ENCODE peak calls at places on chromosomes 3 and 15, in seven cellular contexts. One of them, this sample, is unnamed.

GRCh38 chr15:41048397-41048796 is 67.7 kb downstream of the INO80 start:
- DNase-seq in GM12891: no peak
- DNase-seq in sigmoid colon: no peak
- DNase-seq in HCT116: no peak
- DNase-seq in vagina: no peak
- DNase-seq in esophagus muscularis mucosa: no peak
- DNase-seq in GM23338: no peak
- DNase-seq in this sample: no peak

GRCh38 chr15:33094336-33094735 is 100.2 kb downstream of the FMN1 start:
- DNase-seq in esophagus muscularis mucosa: no peak
- DNase-seq in GM23338: no peak
- DNase-seq in sigmoid colon: no peak
- DNase-seq in vagina: no peak
- DNase-seq in HCT116: no peak
- DNase-seq in GM12891: no peak
- DNase-seq in this sample: no peak

GRCh38 chr3:87247086-87247781 is 20.1 kb downstream of the CHMP2B start:
- DNase-seq in HCT116: no peak
- DNase-seq in GM12891: no peak
- DNase-seq in vagina: no peak
- DNase-seq in GM23338: no peak
- DNase-seq in esophagus muscularis mucosa: no peak
- DNase-seq in sigmoid colon: no peak
- DNase-seq in this sample: no peak

GRCh38 chr3:32347286-32348125 is 44.1 kb upstream of the CMTM7 start:
- DNase-seq in GM23338: peak
- DNase-seq in esophagus muscularis mucosa: no peak
- DNase-seq in GM12891: no peak
- DNase-seq in HCT116: no peak
- DNase-seq in vagina: no peak
- DNase-seq in sigmoid colon: no peak
- DNase-seq in this sample: no peak

GRCh38 chr15:59158701-59159034 is 48.0 kb upstream of the LDHAL6B start:
- DNase-seq in esophagus muscularis mucosa: no peak
- DNase-seq in GM12891: no peak
- DNase-seq in vagina: no peak
- DNase-seq in GM23338: no peak
- DNase-seq in sigmoid colon: no peak
- DNase-seq in HCT116: no peak
- DNase-seq in this sample: no peak

GRCh38 chr15:72934006-72934405 is 118.3 kb upstream of the NEO1 start:
- DNase-seq in esophagus muscularis mucosa: no peak
- DNase-seq in GM23338: no peak
- DNase-seq in HCT116: no peak
- DNase-seq in vagina: peak
- DNase-seq in sigmoid colon: no peak
- DNase-seq in GM12891: no peak
- DNase-seq in this sample: no peak

GRCh38 chr3:127792664-127793292 is 29.5 kb downstream of the MGLL start:
- DNase-seq in esophagus muscularis mucosa: no peak
- DNase-seq in GM23338: no peak
- DNase-seq in vagina: no peak
- DNase-seq in HCT116: no peak
- DNase-seq in GM12891: no peak
- DNase-seq in sigmoid colon: peak
- DNase-seq in this sample: no peak

GRCh38 chr3:139758654-139759291 is 81.0 kb upstream of the NMNAT3 start:
- DNase-seq in GM23338: peak
- DNase-seq in GM12891: no peak
- DNase-seq in HCT116: no peak
- DNase-seq in vagina: no peak
- DNase-seq in sigmoid colon: no peak
- DNase-seq in esophagus muscularis mucosa: peak
- DNase-seq in this sample: no peak

GRCh38 chr15:25239471-25240345 is 199.1 kb downstream of the UBE3A start:
- DNase-seq in sigmoid colon: peak
- DNase-seq in esophagus muscularis mucosa: no peak
- DNase-seq in GM12891: no peak
- DNase-seq in HCT116: no peak
- DNase-seq in GM23338: no peak
- DNase-seq in vagina: no peak
- DNase-seq in this sample: no peak

GRCh38 chr15:64426845-64427465 is 33.4 kb upstream of the ZNF609 start:
- DNase-seq in HCT116: peak
- DNase-seq in sigmoid colon: no peak
- DNase-seq in GM12891: no peak
- DNase-seq in vagina: no peak
- DNase-seq in esophagus muscularis mucosa: no peak
- DNase-seq in GM23338: peak
- DNase-seq in this sample: peak

GRCh38 chr3:11820540-11821041 is 26.1 kb downstream of the TAMM41 start:
- DNase-seq in GM23338: peak
- DNase-seq in esophagus muscularis mucosa: no peak
- DNase-seq in sigmoid colon: no peak
- DNase-seq in GM12891: peak
- DNase-seq in vagina: no peak
- DNase-seq in HCT116: no peak
- DNase-seq in this sample: no peak

GRCh38 chr3:178137206-178137605 is 399.0 kb upstream of the KCNMB2 start:
- DNase-seq in sigmoid colon: no peak
- DNase-seq in vagina: no peak
- DNase-seq in HCT116: no peak
- DNase-seq in GM12891: no peak
- DNase-seq in GM23338: no peak
- DNase-seq in esophagus muscularis mucosa: no peak
- DNase-seq in this sample: no peak

GRCh38 chr3:133775835-133776234 is 29.6 kb downstream of the TF start:
- DNase-seq in HCT116: no peak
- DNase-seq in sigmoid colon: no peak
- DNase-seq in esophagus muscularis mucosa: no peak
- DNase-seq in GM23338: no peak
- DNase-seq in vagina: no peak
- DNase-seq in GM12891: no peak
- DNase-seq in this sample: no peak

GRCh38 chr3:133773732-133774131 is 27.5 kb downstream of the TF start:
- DNase-seq in GM12891: no peak
- DNase-seq in esophagus muscularis mucosa: no peak
- DNase-seq in sigmoid colon: no peak
- DNase-seq in HCT116: no peak
- DNase-seq in GM23338: no peak
- DNase-seq in vagina: no peak
- DNase-seq in this sample: no peak

GRCh38 chr3:133776794-133777438 is 28.7 kb upstream of the SRPRB start:
- DNase-seq in vagina: no peak
- DNase-seq in GM23338: no peak
- DNase-seq in GM12891: no peak
- DNase-seq in esophagus muscularis mucosa: no peak
- DNase-seq in HCT116: no peak
- DNase-seq in sigmoid colon: no peak
- DNase-seq in this sample: no peak

GRCh38 chr3:133777807-133778568 is 27.6 kb upstream of the SRPRB start:
- DNase-seq in esophagus muscularis mucosa: no peak
- DNase-seq in sigmoid colon: no peak
- DNase-seq in GM23338: no peak
- DNase-seq in GM12891: no peak
- DNase-seq in HCT116: no peak
- DNase-seq in vagina: no peak
- DNase-seq in this sample: no peak

DNA sequence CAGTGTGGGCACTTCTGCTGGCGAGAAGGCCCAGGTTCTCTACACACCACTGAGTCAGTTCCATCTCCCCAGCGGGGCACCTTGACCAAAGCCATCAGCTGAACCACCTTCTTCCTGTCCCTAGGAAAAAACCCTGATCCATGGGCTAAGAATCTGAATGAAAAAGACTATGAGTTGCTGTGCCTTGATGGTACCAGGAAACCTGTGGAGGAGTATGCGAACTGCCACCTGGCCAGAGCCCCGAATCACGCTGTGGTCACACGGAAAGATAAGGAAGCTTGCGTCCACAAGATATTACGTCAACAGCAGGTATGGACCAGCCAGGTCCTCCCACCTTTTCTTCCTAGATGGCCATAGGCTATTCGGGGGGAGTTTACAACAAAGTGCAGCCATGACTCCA is 29.1 kb downstream of the TF start:
- DNase-seq in esophagus muscularis mucosa: no peak
- DNase-seq in HCT116: no peak
- DNase-seq in GM23338: no peak
- DNase-seq in sigmoid colon: no peak
- DNase-seq in vagina: no peak
- DNase-seq in GM12891: no peak
- DNase-seq in this sample: no peak
- TF ChIP-seq POLR2AphosphoS5 in esophagus muscularis mucosa: no peak
- TF ChIP-seq POLR2AphosphoS5 in HCT116: no peak
- TF ChIP-seq POLR2AphosphoS5 in GM23338: no peak
- TF ChIP-seq POLR2AphosphoS5 in sigmoid colon: no peak
- TF ChIP-seq POLR2AphosphoS5 in vagina: no peak
- TF ChIP-seq POLR2AphosphoS5 in GM12891: no peak
- TF ChIP-seq POLR2AphosphoS5 in this sample: no peak

GRCh38 chr3:186909078-186909853 is 21.1 kb upstream of the ST6GAL1 start:
- DNase-seq in GM12891: no peak
- DNase-seq in HCT116: no peak
- DNase-seq in sigmoid colon: no peak
- DNase-seq in GM23338: peak
- DNase-seq in vagina: no peak
- DNase-seq in esophagus muscularis mucosa: no peak
- DNase-seq in this sample: no peak
- TF ChIP-seq POLR2AphosphoS5 in GM12891: no peak
- TF ChIP-seq POLR2AphosphoS5 in HCT116: no peak
- TF ChIP-seq POLR2AphosphoS5 in sigmoid colon: no peak
- TF ChIP-seq POLR2AphosphoS5 in GM23338: no peak
- TF ChIP-seq POLR2AphosphoS5 in vagina: no peak
- TF ChIP-seq POLR2AphosphoS5 in esophagus muscularis mucosa: no peak
- TF ChIP-seq POLR2AphosphoS5 in this sample: no peak

DNA sequence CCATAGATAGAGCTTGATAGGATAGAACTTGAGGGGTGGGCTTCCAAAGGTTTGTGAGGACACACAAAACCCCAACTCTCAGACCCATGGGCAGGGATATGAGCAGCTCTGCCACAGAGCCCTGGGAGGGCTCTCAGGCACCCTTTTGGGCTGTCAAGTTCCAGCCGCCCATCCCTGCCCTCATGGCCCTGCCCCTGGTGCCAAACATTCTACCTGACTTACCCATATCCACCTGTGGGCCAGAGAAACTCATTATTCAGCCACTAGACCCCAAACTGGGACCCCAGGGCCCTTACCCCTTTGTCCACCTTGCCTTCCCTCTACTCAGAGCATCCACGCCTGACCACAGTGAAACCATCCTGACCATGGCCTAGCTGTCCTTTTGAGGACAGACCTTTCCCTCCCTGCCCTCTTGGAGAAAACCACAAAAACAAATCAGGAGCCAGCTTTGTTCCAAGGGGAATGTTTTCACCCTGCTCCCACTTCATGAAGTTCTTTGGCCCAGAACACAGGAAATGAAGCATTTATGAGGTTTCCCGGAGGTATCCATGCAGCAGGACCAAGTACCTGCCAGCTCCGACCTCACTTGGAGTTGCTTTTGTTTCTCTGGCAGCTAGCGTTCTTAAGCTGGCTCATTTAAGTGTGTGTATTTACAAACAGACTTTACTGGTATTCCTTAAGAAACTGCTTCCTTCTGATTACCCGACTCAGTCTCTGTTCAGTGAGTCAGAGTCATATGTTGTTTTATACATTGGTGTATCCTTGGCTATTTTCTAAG is 34.2 kb upstream of the GALNT15 start:
- DNase-seq in sigmoid colon: peak
- DNase-seq in vagina: peak
- DNase-seq in esophagus muscularis mucosa: peak
- DNase-seq in HCT116: no peak
- DNase-seq in GM12891: no peak
- DNase-seq in GM23338: no peak
- DNase-seq in this sample: no peak
- TF ChIP-seq POLR2AphosphoS5 in sigmoid colon: peak
- TF ChIP-seq POLR2AphosphoS5 in vagina: peak
- TF ChIP-seq POLR2AphosphoS5 in esophagus muscularis mucosa: peak
- TF ChIP-seq POLR2AphosphoS5 in HCT116: no peak
- TF ChIP-seq POLR2AphosphoS5 in GM12891: no peak
- TF ChIP-seq POLR2AphosphoS5 in GM23338: no peak
- TF ChIP-seq POLR2AphosphoS5 in this sample: no peak

DNA sequence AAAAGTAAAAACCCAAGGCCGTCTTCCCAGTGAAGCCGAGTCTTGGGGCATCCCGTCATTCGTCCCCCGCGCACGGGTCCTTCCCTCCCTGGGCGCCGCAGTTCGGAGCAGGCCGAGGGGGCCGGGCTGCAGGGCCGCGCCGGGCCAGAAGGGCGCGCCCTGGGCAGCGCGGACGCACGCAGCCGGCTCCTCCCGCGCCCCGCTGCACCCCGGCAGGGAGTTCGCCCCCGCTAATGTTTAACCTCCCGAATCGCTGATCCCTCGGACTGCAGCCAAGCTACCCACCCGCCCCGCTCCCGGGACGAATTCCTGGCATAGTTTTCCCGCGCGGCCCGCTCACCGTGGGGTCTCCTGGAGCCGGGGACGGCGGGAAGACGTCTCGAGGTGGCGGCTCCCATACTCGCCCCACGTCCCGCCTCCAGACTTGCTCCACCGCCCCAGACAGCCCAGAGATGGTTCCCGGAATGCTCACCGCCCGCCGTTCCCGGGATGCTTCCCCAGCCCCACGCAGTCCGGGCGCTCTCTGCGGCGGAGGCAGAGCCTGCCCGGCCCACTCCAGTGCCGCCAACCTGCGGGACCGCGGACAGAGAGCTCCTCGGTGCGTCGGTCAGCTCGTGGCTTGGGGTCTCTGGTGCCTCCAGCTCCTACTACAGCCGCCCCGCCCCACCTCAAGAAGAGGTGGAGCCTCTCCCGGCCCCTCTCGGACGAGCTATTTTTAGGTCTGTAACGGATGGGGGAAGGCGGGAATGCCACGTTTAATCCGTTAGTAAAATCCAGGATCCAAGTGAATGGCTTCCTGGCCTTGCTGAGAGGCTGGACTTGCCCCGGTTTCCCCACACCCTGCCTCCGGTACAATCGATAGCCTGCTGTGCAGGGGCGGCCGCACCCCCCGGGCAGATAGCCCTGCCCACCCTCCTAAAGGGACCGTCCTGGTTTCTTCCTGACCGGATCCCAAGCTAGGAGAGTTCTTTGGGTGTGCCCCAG is at the start of gene DZIP1L:
- DNase-seq in esophagus muscularis mucosa: no peak
- DNase-seq in sigmoid colon: peak
- DNase-seq in HCT116: peak
- DNase-seq in GM12891: peak
- DNase-seq in vagina: no peak
- DNase-seq in GM23338: peak
- DNase-seq in this sample: no peak
- TF ChIP-seq POLR2AphosphoS5 in esophagus muscularis mucosa: peak
- TF ChIP-seq POLR2AphosphoS5 in sigmoid colon: peak
- TF ChIP-seq POLR2AphosphoS5 in HCT116: peak
- TF ChIP-seq POLR2AphosphoS5 in GM12891: no peak
- TF ChIP-seq POLR2AphosphoS5 in vagina: no peak
- TF ChIP-seq POLR2AphosphoS5 in GM23338: peak
- TF ChIP-seq POLR2AphosphoS5 in this sample: peak

GRCh38 chr15:39580630-39581500 is at the start of gene THBS1:
- DNase-seq in sigmoid colon: peak
- DNase-seq in esophagus muscularis mucosa: peak
- DNase-seq in GM12891: peak
- DNase-seq in vagina: peak
- DNase-seq in HCT116: no peak
- DNase-seq in GM23338: peak
- DNase-seq in this sample: no peak
- TF ChIP-seq POLR2AphosphoS5 in sigmoid colon: peak
- TF ChIP-seq POLR2AphosphoS5 in esophagus muscularis mucosa: peak
- TF ChIP-seq POLR2AphosphoS5 in GM12891: no peak
- TF ChIP-seq POLR2AphosphoS5 in vagina: peak
- TF ChIP-seq POLR2AphosphoS5 in HCT116: peak
- TF ChIP-seq POLR2AphosphoS5 in GM23338: peak
- TF ChIP-seq POLR2AphosphoS5 in this sample: no peak